ENCODE peak calls at places on chromosomes 1 and 21, in four cellular contexts. P is lung; E is lower lobe of right lung; W is CD8-positive, alpha-beta T cell. A is an unnamed sample.

GRCh38 chr1:4367230-4367629 is 287.2 kb upstream of the AJAP1 start:
- DNase-seq in P (no peak), E (no peak), W (no peak), A (no peak)

GRCh38 chr1:224253721-224254120 is 70.7 kb downstream of the DEGS1 start:
- DNase-seq in P (no peak), E (no peak), W (no peak), A (no peak)

GRCh38 chr21:31780944-31781343 is 49.0 kb upstream of the SCAF4 start:
- DNase-seq in P (no peak), E (no peak), W (no peak), A (no peak)

GRCh38 chr1:201708085-201708512 is 120.9 kb upstream of the IPO9 start:
- DNase-seq in P (no peak), E (no peak), W (no peak), A (no peak)

GRCh38 chr1:85137660-85138059 is 63.2 kb downstream of the SYDE2 start:
- DNase-seq in P (peak; percentile 86), E (peak; percentile 82), W (no peak), A (no peak)

GRCh38 chr1:21308847-21309652 is 18.8 kb upstream of the ECE1 start:
- DNase-seq in P (no peak), E (no peak), W (no peak), A (no peak)

GRCh38 chr21:32545948-32546441 is 39.3 kb downstream of the TCP10L start:
- DNase-seq in P (no peak), E (no peak), W (no peak), A (no peak)

GRCh38 chr1:199859525-199859924 is 168.0 kb upstream of the NR5A2 start:
- DNase-seq in P (no peak), E (no peak), W (no peak), A (peak; percentile 36)

GRCh38 chr1:202852163-202852904 is 36.6 kb downstream of the RABIF start:
- DNase-seq in P (no peak), E (no peak), W (peak; percentile 50), A (peak; percentile 30)

GRCh38 chr1:236837115-236837514 is 42.0 kb downstream of the MTR start:
- DNase-seq in P (no peak), E (no peak), W (no peak), A (no peak)

GRCh38 chr1:236837897-236838296 is 42.8 kb downstream of the MTR start:
- DNase-seq in P (no peak), E (no peak), W (no peak), A (no peak)

GRCh38 chr1:236833593-236833992 is 38.5 kb downstream of the MTR start:
- DNase-seq in P (no peak), E (no peak), W (no peak), A (no peak)

GRCh38 chr1:236835491-236835890 is 40.4 kb downstream of the MTR start:
- DNase-seq in P (no peak), E (no peak), W (no peak), A (no peak)

DNA sequence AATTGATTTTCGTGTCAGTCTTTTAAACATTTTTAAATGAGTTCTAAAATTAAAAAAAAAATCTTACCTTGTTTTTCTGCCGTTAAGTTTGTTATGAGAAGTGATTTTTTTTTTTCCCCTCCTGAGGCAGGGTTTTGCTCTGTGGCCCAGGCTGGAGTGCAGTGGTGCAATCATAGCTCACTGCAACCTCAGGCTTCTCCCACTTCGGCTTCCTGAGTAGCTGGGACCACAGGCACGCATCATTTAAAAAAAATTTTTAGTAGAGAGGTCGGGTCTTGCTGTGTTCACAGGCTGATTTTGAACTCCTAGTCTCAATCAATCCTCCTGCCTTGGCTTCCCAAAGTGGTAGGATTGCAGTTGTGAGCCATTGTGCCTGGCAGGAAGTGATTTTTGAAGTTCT is 41.1 kb downstream of the MTR start:
- DNase-seq in P (no peak), E (no peak), W (no peak), A (no peak)
- H3K36me3 ChIP-seq in P (peaks cover 22% of the 10 kb centered on the region), E (peaks cover 98% of the 10 kb centered on the region), W (peaks cover 66% of the 10 kb centered on the region), A (peaks cover 67% of the 10 kb centered on the region)

GRCh38 chr1:100035214-100035613 is 65.4 kb downstream of the SLC35A3 start:
- DNase-seq in P (no peak), E (no peak), W (no peak), A (no peak)
- H3K27ac ChIP-seq in P (no peak overlapping the region), E (no peak overlapping the region), W (no peak overlapping the region), A (no peak overlapping the region)

GRCh38 chr1:25624155-25624554 is 7.6 kb downstream of the MAN1C1 start:
- DNase-seq in P (no peak), E (no peak), W (no peak), A (no peak)
- H3K4me1 ChIP-seq in P (peaks cover 9% of the 10 kb centered on the region), E (peaks cover 17% of the 10 kb centered on the region), W (peaks cover 67% of the 10 kb centered on the region), A (no peaks in the 10 kb centered on the region)

GRCh38 chr1:214510914-214511638 is 40.3 kb downstream of the PTPN14 start:
- DNase-seq in P (no peak), E (no peak), W (no peak), A (no peak)
- H3K36me3 ChIP-seq in P (no peaks in the 10 kb centered on the region), E (no peaks in the 10 kb centered on the region), W (no peaks in the 10 kb centered on the region), A (no peaks in the 10 kb centered on the region)

DNA sequence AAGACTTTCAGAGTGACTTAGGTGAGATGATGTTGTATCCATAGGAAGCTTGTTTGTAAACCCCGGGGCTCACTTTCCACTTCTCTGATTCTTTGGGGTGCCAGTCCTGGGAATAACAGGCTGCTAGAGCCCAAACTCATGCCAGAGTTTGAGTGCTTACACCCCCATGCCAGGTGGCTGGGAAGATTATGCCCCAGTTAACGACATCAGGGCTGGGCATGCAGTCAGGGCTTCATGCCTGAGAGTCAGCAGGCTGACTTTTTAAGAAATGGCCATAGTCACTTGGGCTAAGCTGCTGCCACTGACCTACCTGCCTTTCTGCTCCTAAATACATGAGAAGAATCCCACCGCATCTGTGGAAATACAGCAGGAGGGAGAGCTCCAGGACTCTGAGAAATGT is 425.6 kb upstream of the VAMP3 start:
- DNase-seq in P (no peak), E (no peak), W (no peak), A (no peak)
- H3K27ac ChIP-seq in P (no peak overlapping the region), E (no peak overlapping the region), W (no peak overlapping the region), A (no peak overlapping the region)

DNA sequence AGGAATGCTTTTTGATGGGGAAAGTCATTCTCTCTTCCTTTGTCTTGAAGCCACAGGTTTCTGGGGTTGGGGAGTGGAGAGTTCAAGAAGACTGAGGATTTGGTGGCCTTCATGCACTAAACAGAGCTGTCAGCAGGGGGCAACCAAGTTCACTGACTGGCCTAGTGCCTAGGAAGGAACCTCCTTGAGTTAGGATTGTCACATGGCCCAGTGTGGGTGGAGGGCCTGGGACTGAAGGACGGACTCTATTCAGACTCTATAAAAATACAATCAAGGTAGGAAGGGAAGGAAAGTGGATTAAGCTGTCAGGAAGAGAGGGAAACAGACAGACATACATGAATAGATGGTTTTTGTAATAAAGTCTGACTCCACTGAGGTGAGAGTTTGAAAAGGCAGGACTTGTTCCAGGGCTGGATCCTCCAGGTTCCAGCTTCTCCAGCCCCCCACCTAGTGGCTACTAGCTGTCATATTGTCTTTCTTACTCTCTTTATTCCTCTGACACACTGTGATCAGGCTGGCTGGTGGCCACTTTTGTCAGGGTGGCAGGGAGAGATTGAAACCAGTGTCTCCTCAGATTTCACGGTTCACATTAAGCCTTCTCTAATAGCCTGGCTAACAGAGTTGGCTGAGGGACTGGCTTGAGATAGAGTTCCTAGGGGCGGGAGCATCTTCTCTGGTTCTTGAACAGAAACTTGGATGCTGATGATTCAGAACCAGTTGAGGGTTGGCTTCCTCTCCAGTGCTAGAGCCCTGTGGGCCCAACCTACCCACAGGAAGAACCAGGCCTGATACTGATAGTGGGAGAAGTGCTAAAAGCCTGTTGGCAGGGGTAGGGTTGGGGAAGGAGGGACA is 4.1 kb upstream of the SH3BGRL3 start:
- DNase-seq in P (peak; percentile 87), E (peak; percentile 86), W (peak; percentile 85), A (peak; percentile 78)
- H3K4me1 ChIP-seq in P (peaks cover 21% of the 10 kb centered on the region), E (peaks cover 54% of the 10 kb centered on the region), W (peaks cover 49% of the 10 kb centered on the region), A (peaks cover 64% of the 10 kb centered on the region)

GRCh38 chr1:43430831-43431230 is 22.9 kb downstream of the HYI start:
- DNase-seq in P (no peak), E (no peak), W (no peak), A (no peak)

GRCh38 chr1:43425045-43425444 is 28.7 kb downstream of the HYI start:
- DNase-seq in P (no peak), E (no peak), W (no peak), A (no peak)

GRCh38 chr1:43426221-43426620 is 27.5 kb downstream of the HYI start:
- DNase-seq in P (no peak), E (no peak), W (no peak), A (no peak)

GRCh38 chr1:43427941-43428340 is 25.8 kb downstream of the HYI start:
- DNase-seq in P (no peak), E (no peak), W (no peak), A (no peak)

GRCh38 chr1:43427524-43427923 is 26.2 kb downstream of the HYI start:
- DNase-seq in P (peak; percentile 65), E (peak; percentile 76), W (no peak), A (no peak)
- H3K36me3 ChIP-seq in P (peaks cover 84% of the 10 kb centered on the region), E (peaks cover 93% of the 10 kb centered on the region), W (peaks cover 76% of the 10 kb centered on the region), A (peaks cover 87% of the 10 kb centered on the region)

GRCh38 chr1:25568090-25568833 is 24.9 kb downstream of the LDLRAP1 start:
- DNase-seq in P (no peak), E (no peak), W (no peak), A (no peak)

GRCh38 chr1:25565626-25566025 is 22.2 kb downstream of the LDLRAP1 start:
- DNase-seq in P (no peak), E (no peak), W (no peak), A (no peak)

GRCh38 chr1:25567710-25568089 is 24.3 kb downstream of the LDLRAP1 start:
- DNase-seq in P (no peak), E (no peak), W (no peak), A (no peak)

GRCh38 chr1:25566186-25566729 is 22.9 kb downstream of the LDLRAP1 start:
- DNase-seq in P (no peak), E (no peak), W (no peak), A (no peak)

DNA sequence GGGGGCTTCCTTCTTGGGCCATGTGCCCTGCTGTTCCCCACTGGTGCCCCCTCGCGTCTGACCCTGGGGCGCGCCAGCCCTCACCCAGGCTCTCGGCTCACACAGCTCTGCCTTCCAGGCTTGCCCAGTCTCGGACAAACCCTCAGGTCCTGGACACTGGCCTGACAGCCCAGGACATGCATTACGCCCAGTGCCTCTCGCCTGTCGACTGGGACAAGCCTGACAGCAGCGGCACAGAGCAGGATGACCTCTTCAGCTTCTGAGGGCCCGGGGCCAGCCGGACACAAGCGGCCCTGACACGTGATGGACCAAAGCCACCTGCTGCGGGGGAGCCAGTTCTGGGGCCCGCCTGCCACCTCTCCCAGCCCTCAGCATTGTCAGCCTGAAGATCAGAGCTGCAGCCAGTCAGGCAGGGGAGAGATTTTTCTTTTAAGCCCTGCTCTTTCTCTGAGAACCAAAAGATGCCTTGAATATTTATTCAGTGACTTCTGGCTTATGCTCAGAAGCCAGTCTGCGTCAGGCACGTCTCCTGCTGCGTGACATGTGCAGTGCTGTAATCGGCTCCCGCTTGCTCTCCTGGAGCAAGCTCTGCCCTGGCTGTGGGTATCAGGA is 23.4 kb downstream of the LDLRAP1 start:
- DNase-seq in P (no peak), E (peak; percentile 59), W (peak; percentile 82), A (no peak)
- H3K27ac ChIP-seq in P (peak overlapping the region; percentile 84), E (peak overlapping the region; percentile 68), W (no peak overlapping the region), A (no peak overlapping the region)

DNA sequence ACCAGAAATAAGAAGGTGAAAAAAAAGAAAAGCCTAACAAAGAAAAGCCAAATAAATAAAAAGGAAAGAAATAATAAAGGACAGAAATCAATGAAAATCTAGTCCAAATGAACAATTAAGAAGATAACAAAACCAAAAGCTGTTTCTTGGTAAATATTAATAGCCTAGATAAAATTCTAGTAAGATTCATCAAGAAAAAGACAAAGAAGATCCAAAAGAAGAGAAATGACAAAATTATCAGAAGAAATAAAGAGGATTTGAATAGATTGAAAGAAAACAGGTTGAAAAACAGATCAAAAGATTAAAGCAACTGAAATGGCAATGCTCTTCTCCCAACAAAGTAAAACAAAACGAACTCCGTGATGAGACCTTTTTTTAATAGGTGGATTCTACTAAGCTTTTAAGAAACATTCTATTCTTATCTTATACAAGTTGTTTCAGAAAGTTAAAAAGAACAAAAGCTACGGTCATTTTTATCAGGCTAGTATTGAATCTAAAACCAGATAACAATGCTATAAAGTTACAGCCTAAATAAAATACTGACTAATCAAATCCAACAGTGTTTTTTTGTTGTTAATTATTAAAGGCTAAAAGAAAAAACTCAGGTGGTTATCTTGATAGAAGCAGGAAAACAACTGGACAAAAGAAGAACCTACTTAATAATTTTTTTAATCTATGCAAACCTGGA is 50.9 kb downstream of the ENAH start:
- DNase-seq in P (no peak), E (no peak), W (no peak), A (no peak)
- H3K4me1 ChIP-seq in P (peaks cover 1% of the 10 kb centered on the region), E (peaks cover 22% of the 10 kb centered on the region), W (no peaks in the 10 kb centered on the region), A (peaks cover 43% of the 10 kb centered on the region)